ENCODE peak calls at places on chromosomes 7 and 10, in nine cellular contexts. Z is HT1080; M is activated naive CD8-positive, alpha-beta T cell treated with anti-CD3 and anti-CD28 coated beads, Interleukin-2, amount 50 U/mL, for 24 hours; K is T-helper 1 cell; H is T-cell; O is NCI-H1694 treated with DMSO at 0.1 percent for 48 hours; L is activated effector memory CD4-positive, alpha-beta T cell treated with anti-CD3 and anti-CD28 coated beads, Interleukin-2, amount 50 U/mL, for 16 hours; J is NK-92 treated with Interleukin-12 subunit alpha and Interleukin-12 subunit beta, amount 100 ng/mL, for 24 hours; B is foreskin fibroblast. T is an unnamed sample.

GRCh38 chr7:13179011-13179574 is 491.7 kb downstream of the ARL4A start:
- DNase-seq in L (no peak), K (no peak), Z (peak), J (no peak), O (no peak), H (no peak), B (no peak), M (no peak), T (no peak)

GRCh38 chr7:40572810-40573470 is 438.1 kb downstream of the SUGCT start:
- DNase-seq in O (no peak), K (no peak), J (no peak), M (no peak), H (no peak), B (peak), L (no peak), Z (peak), T (no peak)

GRCh38 chr7:25994433-25994988 is 157.5 kb upstream of the NFE2L3 start:
- DNase-seq in M (no peak), K (no peak), O (no peak), H (no peak), J (no peak), L (no peak), B (no peak), Z (no peak), T (no peak)

GRCh38 chr7:145411066-145411465 is 575.2 kb upstream of the TPK1 start:
- DNase-seq in K (no peak), L (no peak), H (no peak), Z (no peak), J (no peak), M (no peak), B (no peak), O (no peak), T (no peak)

GRCh38 chr7:98056580-98056979 is 50.1 kb upstream of the LMTK2 start:
- DNase-seq in M (no peak), H (no peak), L (no peak), O (no peak), K (no peak), B (no peak), J (no peak), Z (no peak), T (peak)

GRCh38 chr7:156172638-156173037 is 360.4 kb upstream of the SHH start:
- DNase-seq in M (no peak), B (no peak), L (peak), H (no peak), J (no peak), K (no peak), Z (no peak), O (no peak), T (no peak)

GRCh38 chr7:131656980-131657725 is 100.7 kb upstream of the PODXL start:
- DNase-seq in L (no peak), Z (no peak), M (no peak), O (no peak), K (no peak), J (no peak), B (no peak), H (no peak), T (no peak)

GRCh38 chr10:94115725-94116124 is 122.0 kb downstream of the PLCE1 start:
- DNase-seq in K (no peak), O (no peak), M (no peak), H (no peak), B (no peak), L (no peak), Z (peak), J (no peak), T (peak)

GRCh38 chr10:107163904-107164861 is at the start of gene SORCS1:
- DNase-seq in L (no peak), O (no peak), K (no peak), M (no peak), B (peak), H (no peak), J (no peak), Z (no peak), T (no peak)

GRCh38 chr7:158815046-158815445 is 14.3 kb downstream of the ESYT2 start:
- DNase-seq in K (no peak), J (no peak), O (no peak), M (no peak), Z (peak), B (no peak), L (no peak), H (no peak), T (no peak)